ENCODE peak calls at places on chromosomes 4 and X, in eight cellular contexts. O is activated CD8-positive, alpha-beta T cell treated with anti-CD3 and anti-CD28 coated beads for 36 hours; Z is SK-MEL-5; W is GM10248; B is neural progenitor cell; T is endodermal cell; C is nephron progenitor cell; Y is EH. J is an unnamed sample.

GRCh38 chr4:169619518-169619957 is 840 bp upstream of the CLCN3 start:
- DNase-seq in O (peak; percentile 67), Y (peak; percentile 36), B (peak; percentile 44), Z (peak; percentile 69), W (peak; percentile 48), C (peak; percentile 19), T (peak; percentile 80), J (peak; percentile 79)

GRCh38 chr4:164779811-164780216 is 25.9 kb downstream of the SMIM31 start:
- DNase-seq in B (peak; percentile 68), O (peak; percentile 28), Y (peak; percentile 42), W (peak; percentile 51), Z (peak; percentile 68), T (peak; percentile 85), C (peak; percentile 45), J (peak; percentile 73)

GRCh38 chrX:123424546-123424945 is 240.5 kb downstream of the GRIA3 start:
- DNase-seq in B (no peak), Y (peak; percentile 74), O (no peak), W (no peak), T (no peak), C (no peak), Z (no peak), J (peak; percentile 62)

GRCh38 chr4:109078724-109079123 is 223.7 kb downstream of the COL25A1 start:
- DNase-seq in Z (peak; percentile 56), B (no peak), T (no peak), Y (peak; percentile 84), C (no peak), O (no peak), W (no peak), J (no peak)

GRCh38 chrX:71103110-71103983 is 3.2 kb downstream of the CXorf65 start:
- DNase-seq in W (peak; percentile 54), B (peak; percentile 48), Y (peak; percentile 10), Z (peak; percentile 86), O (peak; percentile 80), T (peak; percentile 74), C (peak; percentile 48), J (peak; percentile 46)

GRCh38 chr4:165711436-165711835 is 161.6 kb upstream of the TLL1 start:
- DNase-seq in Y (no peak), B (no peak), C (no peak), T (no peak), Z (no peak), W (no peak), O (no peak), J (no peak)

GRCh38 chrX:136126892-136127406 is 20.4 kb upstream of the FHL1 start:
- DNase-seq in Y (peak; percentile 9), O (no peak), B (no peak), C (no peak), T (no peak), Z (no peak), W (no peak), J (no peak)

GRCh38 chr4:801436-802124 is 24.3 kb downstream of the CPLX1 start:
- DNase-seq in C (no peak), B (no peak), O (no peak), Y (no peak), T (no peak), Z (no peak), W (no peak), J (no peak)

GRCh38 chr4:84499065-84499982 is at the start of gene NKX6-1:
- DNase-seq in Z (peak; percentile 87), B (peak; percentile 99), C (peak; percentile 90), Y (peak; percentile 73), O (peak; percentile 26), T (peak; percentile 96), W (no peak), J (no peak)

GRCh38 chrX:640641-641040 is 10.1 kb downstream of the SHOX start:
- DNase-seq in Y (peak; percentile 6), C (no peak), Z (no peak), W (no peak), O (no peak), B (no peak), T (no peak), J (no peak)

GRCh38 chr4:29717658-29718057 is 1002.5 kb upstream of the PCDH7 start:
- DNase-seq in Z (no peak), B (no peak), Y (no peak), C (no peak), T (no peak), W (no peak), O (no peak), J (no peak)

GRCh38 chrX:148069759-148070503 is 88.8 kb downstream of the FMR1NB start:
- DNase-seq in C (no peak), W (peak; percentile 17), O (no peak), Z (no peak), Y (no peak), T (no peak), B (no peak), J (peak; percentile 62)

GRCh38 chr4:1347410-1347864 is 429 bp downstream of the UVSSA start:
- DNase-seq in C (no peak), Y (peak; percentile 90), Z (peak; percentile 64), O (peak; percentile 63), T (peak; percentile 82), W (peak; percentile 73), B (no peak), J (peak; percentile 81)

GRCh38 chrX:16931371-16931770 is 15.1 kb upstream of the REPS2 start:
- DNase-seq in T (peak; percentile 89), B (peak; percentile 15), Y (no peak), C (no peak), O (no peak), Z (no peak), W (no peak), J (no peak)

GRCh38 chr4:3422808-3423297 is 18.9 kb upstream of the HGFAC start:
- DNase-seq in B (no peak), O (no peak), C (no peak), Y (no peak), W (no peak), Z (no peak), T (no peak), J (no peak)

GRCh38 chr4:26238782-26239647 is 81.8 kb upstream of the RBPJ start:
- DNase-seq in C (no peak), Z (peak; percentile 96), O (no peak), Y (peak; percentile 83), B (peak; percentile 91), T (peak; percentile 65), W (no peak), J (no peak)

GRCh38 chr4:115152081-115152480 is 38.7 kb upstream of the NDST4 start:
- DNase-seq in Z (no peak), B (no peak), W (no peak), O (no peak), Y (no peak), T (no peak), C (no peak), J (peak; percentile 20)

GRCh38 chr4:184937745-184938144 is 80.5 kb upstream of the HELT start:
- DNase-seq in B (peak; percentile 8), Z (no peak), O (no peak), C (no peak), T (no peak), Y (peak; percentile 4), W (no peak), J (no peak)

GRCh38 chr4:41214158-41215146 is at the start of gene APBB2:
- DNase-seq in C (peak; percentile 94), O (peak; percentile 46), W (peak; percentile 86), Y (peak; percentile 97), B (peak; percentile 98), Z (peak; percentile 96), T (peak; percentile 99), J (peak; percentile 95)

GRCh38 chrX:100980608-100981497 is 11.3 kb downstream of the ARL13A start:
- DNase-seq in Y (peak; percentile 89), C (no peak), O (no peak), Z (no peak), B (no peak), W (no peak), T (no peak), J (no peak)

GRCh38 chr4:19944251-19944650 is 307.5 kb upstream of the SLIT2 start:
- DNase-seq in T (no peak), C (no peak), B (no peak), O (no peak), Y (no peak), Z (no peak), W (no peak), J (no peak)

GRCh38 chr4:57151481-57151880 is 41.3 kb upstream of the IGFBP7 start:
- DNase-seq in B (no peak), Z (no peak), W (no peak), Y (no peak), C (no peak), O (no peak), T (no peak), J (no peak)

GRCh38 chr4:1402516-1403101 is 3.6 kb downstream of the NKX1-1 start:
- DNase-seq in O (no peak), C (no peak), W (no peak), T (peak; percentile 55), Z (no peak), Y (no peak), B (no peak), J (no peak)

GRCh38 chr4:70992354-70992753 is 1.1 kb upstream of the DCK start:
- DNase-seq in C (no peak), B (peak; percentile 45), T (peak; percentile 62), O (peak; percentile 19), W (no peak), Z (peak; percentile 22), Y (no peak), J (peak; percentile 29)

GRCh38 chrX:130654409-130654970 is 248.5 kb downstream of the ENOX2 start:
- DNase-seq in Y (peak; percentile 34), Z (no peak), T (no peak), C (no peak), W (no peak), B (no peak), O (no peak), J (no peak)

GRCh38 chr4:5378002-5378401 is 326.7 kb downstream of the STK32B start:
- DNase-seq in Y (peak; percentile 60), T (no peak), W (no peak), B (peak; percentile 15), O (no peak), Z (peak; percentile 60), C (no peak), J (peak; percentile 10)

GRCh38 chrX:133938530-133938929 is 46.9 kb downstream of the GPC3 start:
- DNase-seq in C (no peak), B (no peak), Z (no peak), Y (no peak), T (no peak), O (no peak), W (no peak), J (no peak)

GRCh38 chr4:73586040-73586439 is 34.2 kb downstream of the RASSF6 start:
- DNase-seq in T (no peak), C (no peak), B (no peak), W (no peak), Z (no peak), O (no peak), Y (no peak), J (no peak)

GRCh38 chr4:40309250-40309774 is 25.8 kb upstream of the CHRNA9 start:
- DNase-seq in B (peak; percentile 93), Y (peak; percentile 78), T (peak; percentile 99), C (peak; percentile 92), Z (peak; percentile 82), O (peak; percentile 98), W (peak; percentile 57), J (peak; percentile 94)

GRCh38 chrX:119693996-119694451 is 1.1 kb upstream of the SEPTIN6 start:
- DNase-seq in Y (no peak), T (peak; percentile 74), Z (no peak), W (peak; percentile 43), O (no peak), B (peak; percentile 35), C (peak; percentile 33), J (no peak)

GRCh38 chrX:49316085-49316484 is 5.8 kb upstream of the GAGE12J start:
- DNase-seq in B (no peak), O (no peak), Z (no peak), T (no peak), C (no peak), W (no peak), Y (no peak), J (no peak)

GRCh38 chr4:16001484-16001858 is 38.5 kb upstream of the FGFBP2 start:
- DNase-seq in Y (peak; percentile 74), W (peak; percentile 76), C (peak; percentile 46), Z (peak; percentile 89), B (peak; percentile 71), O (peak; percentile 73), T (peak; percentile 90), J (peak; percentile 67)

GRCh38 chr4:183304538-183304937 is 15.5 kb downstream of the CLDN22 start:
- DNase-seq in O (no peak), C (no peak), T (no peak), B (no peak), Z (no peak), Y (no peak), W (no peak), J (no peak)

GRCh38 chr4:56261027-56261426 is 126.3 kb downstream of the AASDH start:
- DNase-seq in W (peak; percentile 18), O (peak; percentile 79), Y (no peak), T (no peak), B (no peak), Z (no peak), C (no peak), J (peak; percentile 18)